ENCODE peak calls at places on chromosomes 16 and 17, in five cellular contexts. K is neural crest cell, X is nucleus accumbens, C is dorsolateral prefrontal cortex, D is amniotic stem cell. O is an unnamed sample.

GRCh38 chr17:7476474-7476873 is 3.0 kb downstream of the ZBTB4 start:
- DNase-seq in C (no peak), X (no peak), D (no peak), K (no peak), O (no peak)

GRCh38 chr16:56984639-56985038 is 4.7 kb upstream of the NLRC5 start:
- DNase-seq in D (no peak), K (no peak), X (no peak), C (no peak), O (no peak)

GRCh38 chr16:11084484-11085024 is 140.2 kb downstream of the CLEC16A start:
- DNase-seq in X (no peak), C (no peak), D (no peak), K (no peak), O (peak)

GRCh38 chr17:8846768-8847211 is 20.7 kb downstream of the PIK3R6 start:
- DNase-seq in D (peak), X (no peak), C (no peak), K (no peak), O (peak)

GRCh38 chr16:35731341-35732040 is 2272.1 kb downstream of the TP53TG3F start:
- DNase-seq in C (no peak), K (no peak), D (no peak), X (no peak), O (no peak)

GRCh38 chr17:39794249-39794970 is 56.7 kb downstream of the GRB7 start:
- DNase-seq in C (no peak), K (no peak), X (no peak), D (no peak), O (no peak)

GRCh38 chr17:65886240-65886639 is 305.7 kb downstream of the CEP112 start:
- DNase-seq in D (no peak), C (no peak), X (no peak), K (no peak), O (no peak)

GRCh38 chr16:87570938-87571867 is 31.1 kb upstream of the JPH3 start:
- DNase-seq in C (no peak), D (no peak), X (no peak), K (no peak), O (peak)

GRCh38 chr17:62705116-62705515 is 77.6 kb downstream of the MRC2 start:
- DNase-seq in D (no peak), C (no peak), X (peak), K (no peak), O (peak)

GRCh38 chr17:2926019-2926650 is 129.9 kb downstream of the RAP1GAP2 start:
- DNase-seq in D (no peak), C (no peak), K (no peak), X (no peak), O (no peak)

GRCh38 chr17:82320956-82321927 is 3.8 kb upstream of the CD7 start:
- DNase-seq in X (no peak), K (peak), C (no peak), D (no peak), O (peak)

GRCh38 chr16:647173-647902 is 1.8 kb upstream of the WDR90 start:
- DNase-seq in D (no peak), K (no peak), C (no peak), X (no peak), O (no peak)

GRCh38 chr16:52498640-52499039 is 48.3 kb downstream of the TOX3 start:
- DNase-seq in K (peak), X (no peak), D (no peak), C (no peak), O (peak)

GRCh38 chr16:88651276-88651988 is 579 bp upstream of the CYBA start:
- DNase-seq in K (no peak), D (no peak), C (no peak), X (no peak), O (no peak)

GRCh38 chr17:77466140-77466539 is 325.4 kb downstream of the SEC14L1 start:
- DNase-seq in X (no peak), K (peak), C (no peak), D (no peak), O (peak)

GRCh38 chr16:89006036-89006752 is 29.2 kb upstream of the CBFA2T3 start:
- DNase-seq in D (no peak), K (no peak), C (peak), X (no peak), O (no peak)

GRCh38 chr16:2720719-2721633 is 952 bp upstream of the PRSS27 start:
- DNase-seq in K (peak), X (peak), C (no peak), D (peak), O (peak)

GRCh38 chr17:75654176-75654575 is 12.8 kb downstream of the RECQL5 start:
- DNase-seq in X (no peak), K (no peak), C (no peak), D (no peak), O (peak)

GRCh38 chr16:57268804-57269800 is 15.4 kb downstream of the PLLP start:
- DNase-seq in D (no peak), C (no peak), X (no peak), K (no peak), O (peak)

GRCh38 chr16:47461598-47462266 is 601 bp downstream of the PHKB start:
- DNase-seq in C (no peak), X (peak), D (no peak), K (peak), O (peak)